ENCODE peak calls at places on chromosomes 11 and 22, in nine cellular contexts. B is Peyer's patch, R is K562, S is A549, X is fibroblast of lung, H is lower lobe of right lung, P is neural progenitor cell, C is body of pancreas, U is cardiac fibroblast. D is an unnamed sample.

GRCh38 chr11:57546869-57547518 is 9.6 kb downstream of the SMTNL1 start:
- DNase-seq in B (no peak), R (peak), S (peak), X (peak), H (no peak), P (peak), C (no peak), U (peak), D (no peak)

GRCh38 chr11:124800226-124800929 is at the start of gene MSANTD2:
- DNase-seq in B (peak), R (peak), S (peak), X (peak), H (peak), P (peak), C (peak), U (peak), D (peak)

GRCh38 chr11:126159719-126160344 is 51.6 kb downstream of the RPUSD4 start:
- DNase-seq in B (no peak), R (peak), S (no peak), X (no peak), H (no peak), P (peak), C (no peak), U (no peak), D (no peak)

GRCh38 chr11:60795291-60795690 is 10.2 kb downstream of the MS4A10 start:
- DNase-seq in B (no peak), R (no peak), S (no peak), X (no peak), H (no peak), P (no peak), C (no peak), U (no peak), D (no peak)

GRCh38 chr22:46731246-46732040 is 6.6 kb downstream of the CERK start:
- DNase-seq in B (no peak), R (no peak), S (no peak), X (no peak), H (peak), P (peak), C (peak), U (no peak), D (no peak)

GRCh38 chr22:47196881-47197701 is 434.6 kb downstream of the TBC1D22A start:
- DNase-seq in B (peak), R (no peak), S (no peak), X (no peak), H (no peak), P (no peak), C (peak), U (no peak), D (peak)

GRCh38 chr11:16606784-16607674 is 131.4 kb upstream of the C11orf58 start:
- DNase-seq in B (no peak), R (peak), S (no peak), X (peak), H (peak), P (peak), C (peak), U (peak), D (no peak)

GRCh38 chr11:47257518-47258316 is at the start of gene NR1H3:
- DNase-seq in B (no peak), R (peak), S (peak), X (peak), H (peak), P (peak), C (peak), U (peak), D (no peak)

GRCh38 chr11:9567401-9567800 is 6.1 kb upstream of the WEE1 start:
- DNase-seq in B (no peak), R (no peak), S (no peak), X (no peak), H (no peak), P (no peak), C (no peak), U (peak), D (no peak)

GRCh38 chr11:82732348-82732733 is 1.3 kb downstream of the FAM181B start:
- DNase-seq in B (no peak), R (no peak), S (no peak), X (no peak), H (no peak), P (peak), C (no peak), U (no peak), D (no peak)

GRCh38 chr11:109696191-109696897 is 274.4 kb downstream of the C11orf87 start:
- DNase-seq in B (no peak), R (no peak), S (no peak), X (peak), H (no peak), P (no peak), C (no peak), U (peak), D (no peak)

GRCh38 chr11:67463680-67464410 is 5.2 kb downstream of the TMEM134 start:
- DNase-seq in B (no peak), R (peak), S (peak), X (no peak), H (peak), P (no peak), C (peak), U (no peak), D (no peak)

GRCh38 chr11:17643506-17644405 is 75.6 kb upstream of the MYOD1 start:
- DNase-seq in B (no peak), R (no peak), S (no peak), X (no peak), H (no peak), P (no peak), C (no peak), U (no peak), D (no peak)

GRCh38 chr11:98455500-98456186 is 565.1 kb upstream of the CNTN5 start:
- DNase-seq in B (no peak), R (peak), S (no peak), X (no peak), H (no peak), P (peak), C (no peak), U (no peak), D (no peak)

GRCh38 chr11:1838426-1839131 is at the start of gene TNNI2:
- DNase-seq in B (no peak), R (no peak), S (no peak), X (no peak), H (peak), P (no peak), C (peak), U (no peak), D (no peak)

GRCh38 chr11:99240192-99241030 is 219.7 kb downstream of the CNTN5 start:
- DNase-seq in B (no peak), R (no peak), S (no peak), X (no peak), H (no peak), P (no peak), C (no peak), U (no peak), D (no peak)

GRCh38 chr22:24441406-24442351 is 14.3 kb downstream of the ADORA2A start:
- DNase-seq in B (no peak), R (no peak), S (no peak), X (no peak), H (no peak), P (no peak), C (no peak), U (no peak), D (no peak)

GRCh38 chr11:14702760-14703159 is 59.2 kb downstream of the PDE3B start:
- DNase-seq in B (no peak), R (no peak), S (no peak), X (no peak), H (no peak), P (no peak), C (no peak), U (no peak), D (no peak)

GRCh38 chr22:24105018-24105360 is 76.3 kb upstream of the SUSD2 start:
- DNase-seq in B (no peak), R (no peak), S (no peak), X (peak), H (peak), P (no peak), C (no peak), U (peak), D (no peak)

GRCh38 chr11:121198491-121198890 is 94.1 kb upstream of the SC5D start:
- DNase-seq in B (no peak), R (no peak), S (no peak), X (no peak), H (no peak), P (no peak), C (no peak), U (no peak), D (no peak)

GRCh38 chr11:2096919-2097301 is 42.3 kb downstream of the IGF2 start:
- DNase-seq in B (no peak), R (no peak), S (no peak), X (no peak), H (peak), P (no peak), C (no peak), U (no peak), D (no peak)

GRCh38 chr11:18011633-18012313 is 1.1 kb downstream of the SERGEF start:
- DNase-seq in B (no peak), R (no peak), S (no peak), X (no peak), H (no peak), P (peak), C (no peak), U (peak), D (no peak)

GRCh38 chr11:14894657-14895598 is 2.9 kb upstream of the CYP2R1 start:
- DNase-seq in B (no peak), R (no peak), S (no peak), X (peak), H (peak), P (no peak), C (no peak), U (peak), D (peak)

GRCh38 chr11:57276169-57276854 is 39.3 kb upstream of the APLNR start:
- DNase-seq in B (no peak), R (no peak), S (no peak), X (no peak), H (no peak), P (no peak), C (no peak), U (no peak), D (no peak)

GRCh38 chr11:2085251-2086066 is 53.7 kb downstream of the IGF2 start:
- DNase-seq in B (peak), R (no peak), S (no peak), X (no peak), H (peak), P (no peak), C (peak), U (no peak), D (no peak)

GRCh38 chr11:70077411-70078094 is 564 bp upstream of the ANO1 start:
- DNase-seq in B (no peak), R (no peak), S (no peak), X (no peak), H (no peak), P (no peak), C (no peak), U (no peak), D (no peak)

GRCh38 chr11:43561832-43562231 is 118.7 kb upstream of the HSD17B12 start:
- DNase-seq in B (no peak), R (no peak), S (no peak), X (no peak), H (no peak), P (no peak), C (no peak), U (no peak), D (no peak)

GRCh38 chr11:116851631-116852030 is 14.2 kb upstream of the APOA1 start:
- DNase-seq in B (peak), R (no peak), S (no peak), X (no peak), H (peak), P (no peak), C (no peak), U (no peak), D (no peak)

GRCh38 chr11:120182357-120182756 is 28.5 kb upstream of the OAF start:
- DNase-seq in B (no peak), R (no peak), S (no peak), X (no peak), H (no peak), P (peak), C (peak), U (no peak), D (peak)
- TF ChIP-seq CTCF in B (no peak), R (no peak), S (no peak), X (no peak), H (no peak), P (no peak), C (no peak), U (no peak), D (no peak)

DNA sequence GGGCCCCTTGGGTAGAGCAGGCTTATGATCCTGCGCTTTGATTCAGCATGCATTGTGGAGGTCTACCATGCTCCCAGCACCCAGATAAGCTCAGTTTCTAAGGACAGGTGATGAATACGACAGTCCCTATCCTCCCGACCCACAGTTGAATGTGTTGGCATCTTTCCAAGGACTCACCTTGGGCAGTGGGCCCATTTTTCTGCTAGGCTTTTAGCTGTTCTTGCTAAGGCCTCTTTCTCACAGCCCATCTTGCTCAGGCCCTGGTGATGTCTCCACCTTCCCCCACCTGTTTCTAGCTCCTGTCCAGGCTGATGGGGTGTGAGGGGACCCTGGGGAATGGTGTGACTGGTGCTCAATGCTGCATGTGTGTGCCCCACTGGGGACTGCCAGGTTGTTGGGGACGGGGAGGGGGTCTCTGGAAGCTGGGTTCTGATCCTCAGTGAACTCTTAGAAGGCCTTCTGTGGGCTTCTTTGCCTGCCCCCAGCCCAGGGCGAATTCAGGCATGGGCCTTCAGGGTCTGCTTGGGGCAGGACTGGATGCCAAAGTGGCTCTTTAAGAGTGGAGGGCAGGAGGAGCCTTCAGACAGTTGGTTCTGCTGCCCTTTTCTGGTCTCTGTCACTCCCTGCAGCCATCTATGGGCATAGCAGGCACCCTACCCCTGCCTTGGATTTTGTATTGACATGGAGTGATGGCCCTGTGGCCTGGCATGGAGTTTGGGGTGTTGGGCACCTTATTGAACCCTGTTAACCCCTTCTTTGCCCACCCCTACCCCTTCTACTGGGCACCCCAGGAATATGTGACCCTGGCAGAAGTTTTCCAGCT is 33.1 kb downstream of the PHLDB1 start:
- DNase-seq in B (no peak), R (no peak), S (no peak), X (no peak), H (no peak), P (no peak), C (no peak), U (no peak), D (no peak)
- TF ChIP-seq CTCF in B (peak), R (no peak), S (no peak), X (no peak), H (no peak), P (no peak), C (no peak), U (no peak), D (no peak)

GRCh38 chr11:115238802-115239201 is 265.4 kb downstream of the CADM1 start:
- DNase-seq in B (no peak), R (no peak), S (no peak), X (no peak), H (no peak), P (no peak), C (no peak), U (no peak), D (no peak)
- TF ChIP-seq CTCF in B (no peak), R (no peak), S (no peak), X (no peak), H (no peak), P (peak), C (no peak), U (no peak), D (no peak)

GRCh38 chr22:30866811-30867271 is 101.7 kb downstream of the MORC2 start:
- DNase-seq in B (no peak), R (peak), S (peak), X (no peak), H (no peak), P (peak), C (peak), U (no peak), D (no peak)
- TF ChIP-seq CTCF in B (no peak), R (peak), S (no peak), X (no peak), H (peak), P (peak), C (no peak), U (peak), D (no peak)

D was measured in omental fat pad.